ENCODE peak calls at places on chromosomes 3 and 15, in four cellular contexts. T, H, I and N are unnamed samples.

GRCh38 chr3:159854500-159855124 is 134.0 kb upstream of the IL12A start:
- DNase-seq in T (no peak), I (peak; percentile 94), H (peak; percentile 94), N (no peak)

GRCh38 chr15:98787190-98787589 is 138.9 kb downstream of the IGF1R start:
- DNase-seq in I (no peak), H (no peak), T (no peak), N (no peak)

GRCh38 chr15:35111861-35112260 is 26.8 kb upstream of the NANOGP8 start:
- DNase-seq in H (no peak), T (no peak), I (no peak), N (no peak)

GRCh38 chr3:175316799-175317198 is 457.7 kb downstream of the NAALADL2 start:
- DNase-seq in T (no peak), H (no peak), I (no peak), N (no peak)

GRCh38 chr15:77144492-77145070 is 73.7 kb upstream of the TSPAN3 start:
- DNase-seq in I (no peak), H (peak; percentile 96), T (no peak), N (no peak)

GRCh38 chr15:32723171-32723948 is 5.6 kb downstream of the GREM1 start:
- DNase-seq in T (no peak), H (no peak), I (no peak), N (no peak)

GRCh38 chr15:24986653-24987052 is 31.9 kb downstream of the SNRPN start:
- DNase-seq in H (no peak), I (no peak), T (no peak), N (no peak)

GRCh38 chr3:188978772-188979171 is 193.0 kb upstream of the TPRG1 start:
- DNase-seq in I (no peak), T (no peak), H (peak; percentile 83), N (no peak)

GRCh38 chr3:45635475-45636256 is 41.1 kb downstream of the LIMD1 start:
- DNase-seq in T (peak; percentile 76), H (peak; percentile 63), I (no peak), N (no peak)

GRCh38 chr3:52983336-52983807 is 62.5 kb downstream of the SFMBT1 start:
- DNase-seq in H (no peak), I (no peak), T (no peak), N (no peak)

GRCh38 chr3:15491143-15491542 is 30.4 kb downstream of the COLQ start:
- DNase-seq in H (no peak), T (no peak), I (no peak), N (no peak)

GRCh38 chr15:75347222-75348033 is 589 bp downstream of the NEIL1 start:
- DNase-seq in T (peak; percentile 65), H (no peak), I (no peak), N (peak; percentile 63)

GRCh38 chr15:28019594-28020320 is 79.4 kb downstream of the OCA2 start:
- DNase-seq in I (no peak), H (no peak), T (peak; percentile 47), N (peak; percentile 20)

GRCh38 chr3:58421004-58421403 is 12.6 kb downstream of the PDHB start:
- DNase-seq in I (no peak), T (no peak), H (no peak), N (no peak)

GRCh38 chr3:192467230-192468186 is 259.8 kb downstream of the FGF12 start:
- DNase-seq in T (peak; percentile 61), H (peak; percentile 49), I (peak; percentile 33), N (peak; percentile 71)

GRCh38 chr3:86958534-86958933 is 32.4 kb downstream of the VGLL3 start:
- DNase-seq in H (peak; percentile 70), I (no peak), T (no peak), N (no peak)

DNA sequence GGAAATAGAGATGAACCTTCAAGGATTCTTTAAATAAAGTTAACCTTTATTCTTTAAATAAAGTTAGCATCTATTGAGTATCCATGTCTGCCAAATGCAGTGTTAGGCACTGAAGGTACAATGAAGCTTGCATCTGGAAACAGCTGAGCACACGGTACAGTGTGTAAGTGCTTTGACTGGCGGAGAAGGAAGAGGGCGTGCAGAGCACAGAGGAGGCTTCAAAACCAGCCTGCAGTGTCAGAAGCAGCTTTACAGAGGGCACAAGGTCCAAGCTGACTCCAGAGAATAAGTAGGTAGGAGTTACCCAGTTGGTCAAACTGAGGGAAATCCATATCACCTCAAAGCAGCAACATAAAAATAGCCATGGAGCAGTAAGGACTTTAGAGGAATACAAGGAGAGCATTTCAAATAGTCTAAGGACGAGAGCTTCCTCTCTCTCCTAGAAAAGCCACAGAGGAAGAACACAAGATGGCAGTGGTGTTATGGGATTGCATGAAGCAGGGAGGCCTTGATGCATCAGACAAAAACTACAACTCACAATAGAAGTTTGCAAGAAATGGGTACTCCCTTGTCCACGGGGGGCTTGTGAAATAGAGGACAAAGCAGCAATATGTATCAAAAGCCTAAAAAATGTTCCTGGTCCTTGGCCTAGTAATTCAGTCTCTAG is 60.3 kb upstream of the PPP2R3A start:
- DNase-seq in H (no peak), I (no peak), T (no peak), N (no peak)
- TF ChIP-seq CTCF in H (peak; percentile 13), I (peak; percentile 45), T (peak; percentile 53), N (no peak)

GRCh38 chr15:91953432-91953831 is 99.9 kb downstream of the SLCO3A1 start:
- DNase-seq in T (no peak), I (no peak), H (no peak), N (no peak)

GRCh38 chr15:91952216-91952615 is 98.7 kb downstream of the SLCO3A1 start:
- DNase-seq in H (no peak), T (no peak), I (no peak), N (no peak)

GRCh38 chr15:91950054-91950453 is 96.5 kb downstream of the SLCO3A1 start:
- DNase-seq in T (no peak), H (no peak), I (no peak), N (no peak)

GRCh38 chr15:91949361-91949760 is 95.9 kb downstream of the SLCO3A1 start:
- DNase-seq in H (no peak), T (no peak), I (no peak), N (no peak)

DNA sequence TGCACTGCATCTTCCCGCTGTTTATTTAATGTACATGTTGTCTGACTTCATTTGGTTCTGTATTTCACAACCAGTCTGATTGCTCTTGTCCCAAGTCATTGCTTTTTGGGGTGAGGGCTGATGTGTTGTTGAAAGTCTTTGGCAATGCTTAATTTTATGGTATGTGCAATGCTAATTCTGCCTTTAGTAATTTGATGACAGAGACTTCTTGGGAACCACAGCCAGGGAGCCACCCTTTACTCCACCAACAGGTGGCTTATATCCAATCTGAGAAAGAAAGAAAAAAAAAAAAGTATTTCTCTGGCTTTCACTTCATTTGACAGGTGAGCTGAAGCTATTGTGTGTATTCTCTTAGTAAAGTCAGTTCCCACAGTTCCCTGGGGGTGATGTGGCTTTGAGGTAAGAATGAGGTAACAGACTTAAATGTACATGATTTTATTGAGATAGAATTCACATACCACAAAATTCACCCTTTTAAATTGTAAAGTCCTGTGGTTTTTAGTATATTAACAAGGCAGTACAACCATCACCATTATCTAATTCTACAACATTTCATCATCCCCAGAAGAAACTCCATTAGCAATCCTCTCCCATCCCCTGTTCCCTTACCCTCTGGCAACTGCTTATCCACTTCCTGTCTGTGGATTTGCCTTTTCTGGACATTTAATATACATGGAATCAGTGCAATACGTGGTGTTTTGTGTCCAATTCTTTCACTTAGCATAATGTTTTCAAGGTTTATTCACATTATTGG is 97.3 kb downstream of the SLCO3A1 start:
- DNase-seq in H (no peak), I (no peak), T (no peak), N (no peak)
- TF ChIP-seq CTCF in H (no peak), I (no peak), T (peak; percentile 45), N (no peak)

DNA sequence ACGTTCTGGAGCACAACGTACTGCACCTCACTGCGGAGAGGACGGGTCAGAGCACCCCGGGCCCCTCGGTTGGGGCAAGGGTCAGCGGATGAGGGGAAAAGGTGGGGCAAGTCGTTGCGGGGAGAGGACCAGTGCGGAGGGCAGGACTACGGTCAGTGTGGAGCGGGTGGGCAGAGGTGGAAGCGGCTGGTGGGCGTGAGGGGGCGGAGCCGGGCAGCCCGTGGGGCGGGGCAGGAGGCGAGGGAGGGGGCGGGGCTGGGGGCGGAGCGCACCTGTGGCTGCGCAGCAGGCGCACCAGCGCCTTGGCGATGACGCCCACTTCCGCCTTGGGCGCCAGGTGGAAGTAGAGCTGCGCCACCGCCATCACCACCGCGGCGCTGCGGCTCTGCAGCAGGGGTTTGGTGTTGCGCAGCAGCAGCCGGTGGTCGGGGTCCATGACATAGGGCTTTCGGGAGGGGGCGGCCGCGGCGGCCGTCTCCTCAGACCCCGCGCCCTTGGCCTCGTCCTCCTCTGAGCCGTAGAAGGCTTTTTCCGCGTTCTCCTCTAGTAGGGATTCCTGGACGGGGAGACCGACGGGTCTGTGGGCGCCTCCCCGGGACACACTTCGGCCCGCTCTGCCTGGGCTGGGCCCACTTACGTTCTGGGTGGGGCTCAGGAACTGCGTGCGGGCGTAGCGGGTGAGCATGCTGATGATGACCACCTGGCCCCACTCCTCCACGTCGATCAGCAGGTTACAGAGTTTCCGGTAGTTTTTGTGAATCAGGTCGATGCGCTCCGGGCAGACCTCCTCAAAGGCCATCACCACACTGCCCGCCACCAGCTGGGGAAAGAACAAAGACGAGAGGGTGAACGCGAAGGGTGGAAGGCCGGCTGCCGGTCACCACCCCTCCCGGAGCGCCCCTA is 29.2 kb downstream of the AP3B2 start:
- DNase-seq in I (no peak), T (peak; percentile 94), H (no peak), N (peak; percentile 47)
- TF ChIP-seq CTCF in I (no peak), T (peak; percentile 60), H (no peak), N (no peak)

DNA sequence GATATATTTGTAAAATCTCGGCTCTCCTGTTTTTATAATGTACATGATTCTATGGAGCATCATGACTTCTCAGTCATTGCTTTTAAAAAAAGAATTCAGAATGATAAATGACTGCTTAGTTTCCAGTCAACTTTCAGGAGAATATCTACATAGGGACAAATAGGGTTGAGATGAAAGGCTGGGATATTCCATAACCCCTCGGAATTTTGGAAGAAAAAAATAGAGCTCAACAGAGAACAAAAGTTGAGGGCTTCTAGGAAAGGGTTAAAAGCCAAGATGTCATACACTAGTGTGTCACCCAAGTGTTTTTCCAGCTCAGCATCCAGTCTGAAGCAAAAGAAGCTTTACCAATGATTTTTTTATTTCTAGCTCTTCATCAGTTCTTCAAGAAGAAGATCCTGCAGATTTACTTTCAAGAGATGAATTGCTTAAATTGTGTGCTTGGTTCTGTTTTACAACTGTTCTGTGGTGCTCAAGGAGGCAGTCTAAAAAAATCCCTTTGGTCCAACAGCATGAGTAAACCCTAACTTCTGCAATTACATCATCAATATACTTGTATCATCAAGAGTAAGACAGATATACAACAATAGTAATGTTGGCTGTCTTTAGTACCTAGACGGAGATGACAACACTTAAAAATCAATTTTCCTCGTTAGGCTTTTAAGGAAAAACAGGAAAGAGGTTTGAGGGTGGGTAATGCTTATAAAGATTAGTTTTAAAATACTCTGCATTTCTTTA is 979 bp downstream of the UNC13C start:
- DNase-seq in H (no peak), T (no peak), I (no peak), N (no peak)
- TF ChIP-seq CTCF in H (no peak), T (no peak), I (no peak), N (no peak)

GRCh38 chr3:164673738-164674137 is 404.6 kb downstream of the SI start:
- DNase-seq in I (no peak), T (no peak), H (no peak), N (no peak)
- TF ChIP-seq CTCF in I (no peak), T (peak; percentile 31), H (no peak), N (peak; percentile 69)

GRCh38 chr3:116863270-116863770 is 153.7 kb downstream of the TUSC7 start:
- DNase-seq in I (no peak), T (no peak), H (no peak), N (no peak)

GRCh38 chr3:116863842-116864626 is 154.5 kb downstream of the TUSC7 start:
- DNase-seq in I (peak; percentile 10), H (peak; percentile 59), T (peak; percentile 67), N (peak; percentile 25)

DNA sequence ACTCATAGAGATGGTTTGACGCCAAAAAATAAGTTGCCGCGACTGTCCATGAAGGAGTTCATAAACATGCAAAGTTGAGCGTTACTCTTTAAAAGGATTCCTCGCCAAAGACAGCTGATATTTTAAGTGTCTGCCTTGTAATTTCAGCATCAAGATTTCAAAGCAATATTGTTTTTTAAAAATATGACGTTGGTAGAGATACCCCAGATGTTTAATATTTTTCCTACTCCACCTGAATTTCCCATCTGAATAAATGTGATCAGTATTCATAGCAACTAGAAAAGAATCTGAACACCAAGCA is 155.0 kb downstream of the TUSC7 start:
- DNase-seq in T (no peak), I (no peak), H (no peak), N (no peak)
- TF ChIP-seq CTCF in T (no peak), I (peak; percentile 20), H (no peak), N (no peak)